ENCODE peak calls at places on chromosomes 7 and 10, in four cellular contexts. One of them, this sample, is unnamed.
A peak's percentile ranks its signal among the peaks of the same experiment; 100 is the strongest.

GRCh38 chr10:76397210-76397881 is 965.9 kb downstream of the LRMDA start:
- DNase-seq in hepatocyte: no peak
- DNase-seq in A549: no peak
- DNase-seq in esophagus squamous epithelium: no peak
- DNase-seq in this sample: no peak

GRCh38 chr7:159120540-159120919 is 24.1 kb downstream of the VIPR2 start:
- DNase-seq in hepatocyte: no peak
- DNase-seq in A549: no peak
- DNase-seq in esophagus squamous epithelium: no peak
- DNase-seq in this sample: no peak

GRCh38 chr10:44413416-44413815 is 28.5 kb upstream of the CXCL12 start:
- DNase-seq in hepatocyte: no peak
- DNase-seq in A549: no peak
- DNase-seq in esophagus squamous epithelium: no peak
- DNase-seq in this sample: no peak

GRCh38 chr10:14859043-14859442 is 19.6 kb upstream of the SUV39H2 start:
- DNase-seq in hepatocyte: no peak
- DNase-seq in A549: no peak
- DNase-seq in esophagus squamous epithelium: no peak
- DNase-seq in this sample: no peak

GRCh38 chr7:106858618-106859532 is 6.2 kb upstream of the PIK3CG start:
- DNase-seq in hepatocyte: peak; percentile 80
- DNase-seq in A549: no peak
- DNase-seq in esophagus squamous epithelium: no peak
- DNase-seq in this sample: no peak

GRCh38 chr10:68989317-68989990 is 851 bp downstream of the KIFBP start:
- DNase-seq in hepatocyte: no peak
- DNase-seq in A549: no peak
- DNase-seq in esophagus squamous epithelium: no peak
- DNase-seq in this sample: no peak

GRCh38 chr7:20307119-20307518 is 23.6 kb upstream of the ITGB8 start:
- DNase-seq in hepatocyte: peak; percentile 68
- DNase-seq in A549: no peak
- DNase-seq in esophagus squamous epithelium: no peak
- DNase-seq in this sample: no peak

GRCh38 chr7:7695418-7695817 is 23.0 kb downstream of the RPA3 start:
- DNase-seq in hepatocyte: no peak
- DNase-seq in A549: no peak
- DNase-seq in esophagus squamous epithelium: no peak
- DNase-seq in this sample: no peak

GRCh38 chr7:73970801-73971229 is 57.2 kb upstream of the ELN start:
- DNase-seq in hepatocyte: no peak
- DNase-seq in A549: no peak
- DNase-seq in esophagus squamous epithelium: no peak
- DNase-seq in this sample: no peak

GRCh38 chr10:80532571-80532970 is 5.1 kb upstream of the SH2D4B start:
- DNase-seq in hepatocyte: no peak
- DNase-seq in A549: no peak
- DNase-seq in esophagus squamous epithelium: no peak
- DNase-seq in this sample: no peak

GRCh38 chr7:37920619-37921339 is at the start of gene EPDR1:
- DNase-seq in hepatocyte: peak; percentile 63
- DNase-seq in A549: peak; percentile 63
- DNase-seq in esophagus squamous epithelium: no peak
- DNase-seq in this sample: no peak
- H3K4me3 ChIP-seq in hepatocyte: peak within 1 kb of the TSS; percentile 48
- H3K4me3 ChIP-seq in A549: peak within 1 kb of the TSS; percentile 78
- H3K4me3 ChIP-seq in esophagus squamous epithelium: peak within 1 kb of the TSS; percentile 79
- H3K4me3 ChIP-seq in this sample: peak within 1 kb of the TSS; percentile 50

DNA sequence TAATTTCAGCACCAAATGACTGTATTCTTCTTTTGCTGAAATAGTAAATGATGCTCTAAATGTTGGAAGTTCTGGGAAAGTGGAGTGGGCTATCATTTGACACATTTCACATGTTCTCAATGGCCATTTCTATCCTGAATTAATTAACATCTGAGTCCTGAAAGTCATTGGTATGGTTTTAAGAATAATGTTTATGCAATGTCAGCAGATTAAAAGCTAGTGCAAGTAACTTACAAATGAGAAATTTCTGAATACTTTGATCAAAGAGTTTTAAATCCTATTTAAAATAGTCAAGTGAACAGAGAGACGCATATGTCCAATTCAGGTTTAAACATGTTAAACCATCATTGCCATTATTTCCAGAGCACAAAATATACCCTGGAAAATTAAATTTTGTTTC is 508.1 kb downstream of the PHTF2 start:
- DNase-seq in hepatocyte: no peak
- DNase-seq in A549: no peak
- DNase-seq in esophagus squamous epithelium: no peak
- DNase-seq in this sample: no peak
- TF ChIP-seq CTCF in hepatocyte: no peak
- TF ChIP-seq CTCF in A549: no peak
- TF ChIP-seq CTCF in esophagus squamous epithelium: no peak
- TF ChIP-seq CTCF in this sample: no peak

GRCh38 chr10:72218756-72219155 is 2.7 kb upstream of the ASCC1 start:
- DNase-seq in hepatocyte: no peak
- DNase-seq in A549: no peak
- DNase-seq in esophagus squamous epithelium: no peak
- DNase-seq in this sample: no peak
- H3K4me3 ChIP-seq in hepatocyte: no peak overlapping the region
- H3K4me3 ChIP-seq in A549: no peak overlapping the region
- H3K4me3 ChIP-seq in esophagus squamous epithelium: peak overlapping the region; percentile 40
- H3K4me3 ChIP-seq in this sample: no peak overlapping the region

GRCh38 chr7:27239780-27240731 is 2.5 kb upstream of the EVX1 start:
- DNase-seq in hepatocyte: no peak
- DNase-seq in A549: no peak
- DNase-seq in esophagus squamous epithelium: no peak
- DNase-seq in this sample: no peak

GRCh38 chr7:27238979-27239779 is 3.4 kb upstream of the EVX1 start:
- DNase-seq in hepatocyte: peak; percentile 39
- DNase-seq in A549: no peak
- DNase-seq in esophagus squamous epithelium: no peak
- DNase-seq in this sample: no peak

GRCh38 chr7:27236053-27236410 is 6.6 kb upstream of the EVX1 start:
- DNase-seq in hepatocyte: no peak
- DNase-seq in A549: no peak
- DNase-seq in esophagus squamous epithelium: no peak
- DNase-seq in this sample: no peak

GRCh38 chr7:27237735-27238334 is 4.8 kb upstream of the EVX1 start:
- DNase-seq in hepatocyte: no peak
- DNase-seq in A549: no peak
- DNase-seq in esophagus squamous epithelium: no peak
- DNase-seq in this sample: no peak

DNA sequence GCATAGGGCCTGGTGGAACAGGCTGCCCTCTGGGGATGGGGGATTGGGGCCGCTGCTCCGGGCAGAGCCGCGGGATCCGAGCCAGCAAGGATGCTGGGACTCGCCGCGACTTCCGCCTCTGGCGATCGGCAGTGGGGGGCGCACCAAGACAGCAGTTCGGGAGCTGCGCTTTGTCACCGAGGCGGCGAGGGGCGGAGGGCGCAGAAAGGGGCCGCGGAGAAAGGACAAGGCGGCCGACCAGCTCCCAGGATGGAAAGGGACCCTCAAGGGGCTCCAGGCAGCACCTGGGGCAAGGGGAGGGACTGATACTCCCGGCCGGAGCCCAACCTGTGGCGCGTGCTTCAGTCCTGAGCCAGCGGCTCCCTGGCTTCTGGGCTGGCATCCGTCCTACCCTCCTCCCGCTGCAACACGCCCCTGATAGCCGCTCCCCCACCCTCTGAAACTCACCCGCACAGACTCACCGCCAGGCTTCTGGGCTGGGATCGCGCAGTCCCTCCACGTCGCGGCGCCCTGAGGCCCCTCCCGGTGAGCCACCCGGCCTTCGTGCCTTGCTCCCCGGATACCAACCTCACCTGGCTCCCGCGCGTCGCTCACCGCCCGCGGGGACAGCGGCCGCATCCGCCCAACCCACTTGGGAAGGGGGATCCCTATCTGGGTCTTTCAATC is 7.1 kb upstream of the EVX1 start:
- DNase-seq in hepatocyte: peak; percentile 87
- DNase-seq in A549: peak; percentile 70
- DNase-seq in esophagus squamous epithelium: no peak
- DNase-seq in this sample: no peak
- TF ChIP-seq CTCF in hepatocyte: peak; percentile 82
- TF ChIP-seq CTCF in A549: peak; percentile 80
- TF ChIP-seq CTCF in esophagus squamous epithelium: no peak
- TF ChIP-seq CTCF in this sample: peak; percentile 81

DNA sequence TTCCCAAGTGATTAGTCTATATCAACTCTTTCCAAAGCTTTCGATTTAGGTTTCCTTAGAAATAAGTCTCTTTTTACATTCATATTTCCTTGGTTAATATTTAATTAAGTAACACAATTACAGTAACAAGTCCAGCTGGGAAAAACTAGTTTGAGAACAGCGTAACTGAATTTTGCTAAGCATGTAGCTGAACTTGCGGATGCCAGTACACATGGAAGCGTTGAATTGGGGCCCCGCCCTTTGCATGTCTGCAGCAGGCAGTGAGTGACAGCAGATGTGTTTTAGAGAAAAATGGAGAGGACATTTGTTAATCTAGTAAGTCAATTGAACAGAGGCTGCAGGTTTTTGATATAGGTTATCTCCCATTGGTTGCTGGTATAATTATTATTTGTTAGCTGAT is 72.5 kb downstream of the TAF3 start:
- DNase-seq in hepatocyte: no peak
- DNase-seq in A549: no peak
- DNase-seq in esophagus squamous epithelium: no peak
- DNase-seq in this sample: no peak
- H3K4me3 ChIP-seq in hepatocyte: no peak overlapping the region
- H3K4me3 ChIP-seq in A549: no peak overlapping the region
- H3K4me3 ChIP-seq in esophagus squamous epithelium: no peak overlapping the region
- H3K4me3 ChIP-seq in this sample: no peak overlapping the region

GRCh38 chr10:23157691-23158369 is 34.3 kb upstream of the PTF1A start:
- DNase-seq in hepatocyte: peak; percentile 56
- DNase-seq in A549: peak; percentile 34
- DNase-seq in esophagus squamous epithelium: no peak
- DNase-seq in this sample: peak; percentile 6
- TF ChIP-seq CTCF in hepatocyte: no peak
- TF ChIP-seq CTCF in A549: no peak
- TF ChIP-seq CTCF in esophagus squamous epithelium: no peak
- TF ChIP-seq CTCF in this sample: peak; percentile 65

GRCh38 chr7:35646289-35647033 is 48.5 kb downstream of the HERPUD2 start:
- DNase-seq in hepatocyte: no peak
- DNase-seq in A549: no peak
- DNase-seq in esophagus squamous epithelium: no peak
- DNase-seq in this sample: no peak
- H3K4me3 ChIP-seq in hepatocyte: no peak overlapping the region
- H3K4me3 ChIP-seq in A549: no peak overlapping the region
- H3K4me3 ChIP-seq in esophagus squamous epithelium: no peak overlapping the region
- H3K4me3 ChIP-seq in this sample: no peak overlapping the region

GRCh38 chr7:143002856-143003255 is 24.1 kb downstream of the OR9A2 start:
- DNase-seq in hepatocyte: peak; percentile 33
- DNase-seq in A549: no peak
- DNase-seq in esophagus squamous epithelium: no peak
- DNase-seq in this sample: peak; percentile 92

GRCh38 chr7:143003393-143004051 is 23.4 kb downstream of the OR9A2 start:
- DNase-seq in hepatocyte: peak; percentile 59
- DNase-seq in A549: peak; percentile 37
- DNase-seq in esophagus squamous epithelium: no peak
- DNase-seq in this sample: peak; percentile 22

GRCh38 chr7:142999793-143000192 is 27.1 kb downstream of the OR9A2 start:
- DNase-seq in hepatocyte: no peak
- DNase-seq in A549: no peak
- DNase-seq in esophagus squamous epithelium: no peak
- DNase-seq in this sample: no peak

GRCh38 chr7:143000648-143001047 is 26.3 kb downstream of the OR9A2 start:
- DNase-seq in hepatocyte: no peak
- DNase-seq in A549: no peak
- DNase-seq in esophagus squamous epithelium: no peak
- DNase-seq in this sample: no peak

GRCh38 chr7:143002106-143002505 is 24.8 kb downstream of the OR9A2 start:
- DNase-seq in hepatocyte: peak; percentile 41
- DNase-seq in A549: peak; percentile 34
- DNase-seq in esophagus squamous epithelium: no peak
- DNase-seq in this sample: no peak
- TF ChIP-seq CTCF in hepatocyte: peak; percentile 54
- TF ChIP-seq CTCF in A549: peak; percentile 18
- TF ChIP-seq CTCF in esophagus squamous epithelium: no peak
- TF ChIP-seq CTCF in this sample: peak; percentile 68